ENCODE peak calls at places on chromosomes 3 and 15, in eight cellular contexts. V is adipocyte; I is HCT116; L is neural progenitor cell; P is mammary epithelial cell; U is CD4-positive, alpha-beta memory T cell; F is hepatocyte; M is fibroblast of lung. Z is an unnamed sample.

GRCh38 chr15:99130765-99131440 is 26.0 kb downstream of the SYNM start:
- DNase-seq in V (no peak), I (no peak), L (no peak), P (no peak), U (no peak), F (no peak), M (no peak), Z (no peak)

GRCh38 chr3:1330107-1330506 is 237.3 kb downstream of the CNTN6 start:
- DNase-seq in V (no peak), I (no peak), L (no peak), P (no peak), U (no peak), F (no peak), M (no peak), Z (no peak)

GRCh38 chr15:64288999-64289398 is 67.0 kb downstream of the CSNK1G1 start:
- DNase-seq in V (no peak), I (no peak), L (no peak), P (peak; percentile 37), U (no peak), F (no peak), M (peak; percentile 58), Z (no peak)

GRCh38 chr15:81752149-81752942 is 293.5 kb downstream of the MEX3B start:
- DNase-seq in V (peak; percentile 78), I (no peak), L (peak; percentile 41), P (peak; percentile 34), U (no peak), F (peak; percentile 74), M (peak; percentile 3), Z (peak; percentile 58)

GRCh38 chr3:45644063-45644462 is 45.1 kb upstream of the SACM1L start:
- DNase-seq in V (peak; percentile 82), I (no peak), L (no peak), P (peak; percentile 36), U (no peak), F (no peak), M (peak; percentile 83), Z (no peak)

GRCh38 chr3:23888617-23889228 is 28.1 kb downstream of the NKIRAS1 start:
- DNase-seq in V (peak; percentile 73), I (peak; percentile 33), L (no peak), P (no peak), U (peak; percentile 26), F (peak; percentile 35), M (peak; percentile 34), Z (no peak)

GRCh38 chr3:125017406-125017805 is 38.4 kb downstream of the HEG1 start:
- DNase-seq in V (no peak), I (no peak), L (no peak), P (no peak), U (no peak), F (no peak), M (no peak), Z (no peak)

GRCh38 chr3:13825821-13826220 is 54.0 kb downstream of the WNT7A start:
- DNase-seq in V (no peak), I (no peak), L (no peak), P (no peak), U (no peak), F (no peak), M (no peak), Z (no peak)

GRCh38 chr3:58564456-58565160 is 12.6 kb downstream of the FAM107A start:
- DNase-seq in V (peak; percentile 72), I (no peak), L (no peak), P (peak; percentile 52), U (no peak), F (peak; percentile 40), M (peak; percentile 94), Z (no peak)

GRCh38 chr15:40050788-40051615 is 12.0 kb upstream of the SRP14 start:
- DNase-seq in V (no peak), I (no peak), L (peak; percentile 87), P (no peak), U (no peak), F (no peak), M (peak; percentile 25), Z (no peak)

GRCh38 chr15:25727116-25727515 is 136.0 kb downstream of the ATP10A start:
- DNase-seq in V (no peak), I (no peak), L (no peak), P (no peak), U (no peak), F (no peak), M (no peak), Z (no peak)

GRCh38 chr3:134092231-134092701 is 62.5 kb upstream of the SLCO2A1 start:
- DNase-seq in V (no peak), I (no peak), L (no peak), P (no peak), U (no peak), F (peak; percentile 40), M (peak; percentile 51), Z (no peak)

GRCh38 chr3:95629802-95630201 is 1184.6 kb upstream of the EPHA6 start:
- DNase-seq in V (no peak), I (no peak), L (peak; percentile 50), P (no peak), U (no peak), F (no peak), M (no peak), Z (no peak)

GRCh38 chr3:113214917-113215595 is 3.7 kb downstream of the BOC start:
- DNase-seq in V (peak; percentile 59), I (no peak), L (no peak), P (no peak), U (no peak), F (no peak), M (peak; percentile 63), Z (no peak)

GRCh38 chr3:70982700-70983140 is 600.8 kb downstream of the FOXP1 start:
- DNase-seq in V (peak; percentile 80), I (peak; percentile 71), L (peak; percentile 52), P (peak; percentile 97), U (no peak), F (peak; percentile 69), M (peak; percentile 86), Z (peak; percentile 47)

GRCh38 chr3:182725372-182726251 is 67.7 kb upstream of the ATP11B start:
- DNase-seq in V (peak; percentile 34), I (no peak), L (peak; percentile 76), P (no peak), U (no peak), F (peak; percentile 28), M (peak; percentile 22), Z (no peak)

GRCh38 chr3:101383156-101383575 is 62.8 kb upstream of the IMPG2 start:
- DNase-seq in V (no peak), I (no peak), L (peak; percentile 54), P (no peak), U (no peak), F (peak; percentile 18), M (peak; percentile 29), Z (no peak)

GRCh38 chr15:37142371-37142770 is 42.0 kb upstream of the MEIS2 start:
- DNase-seq in V (no peak), I (no peak), L (no peak), P (peak; percentile 28), U (no peak), F (no peak), M (peak; percentile 13), Z (no peak)

GRCh38 chr3:190366145-190366544 is 21.8 kb upstream of the CLDN16 start:
- DNase-seq in V (peak; percentile 21), I (no peak), L (no peak), P (peak; percentile 72), U (no peak), F (no peak), M (no peak), Z (no peak)

GRCh38 chr15:40857601-40858351 is 13.9 kb downstream of the SPINT1 start:
- DNase-seq in V (peak; percentile 84), I (no peak), L (peak; percentile 72), P (peak; percentile 79), U (peak; percentile 73), F (peak; percentile 89), M (peak; percentile 33), Z (peak; percentile 86)

GRCh38 chr3:108131105-108131794 is 40.4 kb upstream of the CD47 start:
- DNase-seq in V (peak; percentile 78), I (peak; percentile 56), L (no peak), P (peak; percentile 96), U (no peak), F (no peak), M (peak; percentile 93), Z (no peak)

GRCh38 chr15:81015595-81016252 is 15.0 kb downstream of the TLNRD1 start:
- DNase-seq in V (no peak), I (no peak), L (peak; percentile 38), P (no peak), U (no peak), F (no peak), M (no peak), Z (no peak)

GRCh38 chr3:34843479-34843870 is 795.9 kb upstream of the ARPP21 start:
- DNase-seq in V (peak; percentile 37), I (no peak), L (peak; percentile 7), P (no peak), U (no peak), F (no peak), M (peak; percentile 41), Z (no peak)

GRCh38 chr3:53234130-53234840 is 21.5 kb downstream of the TKT start:
- DNase-seq in V (no peak), I (no peak), L (no peak), P (no peak), U (no peak), F (no peak), M (no peak), Z (no peak)

GRCh38 chr15:44265757-44266156 is 22.8 kb upstream of the GOLM2 start:
- DNase-seq in V (no peak), I (no peak), L (no peak), P (no peak), U (no peak), F (no peak), M (no peak), Z (no peak)

GRCh38 chr3:39165518-39165917 is 12.1 kb upstream of the CSRNP1 start:
- DNase-seq in V (no peak), I (no peak), L (no peak), P (no peak), U (no peak), F (no peak), M (no peak), Z (no peak)
- H3K4me1 ChIP-seq in V (peaks cover 20% of the 10 kb centered on the region), I (peaks cover 15% of the 10 kb centered on the region), L (peaks cover 4% of the 10 kb centered on the region), P (peaks cover 18% of the 10 kb centered on the region), U (no peaks in the 10 kb centered on the region), F (no peaks in the 10 kb centered on the region), M (peaks cover 16% of the 10 kb centered on the region), Z (no peaks in the 10 kb centered on the region)

DNA sequence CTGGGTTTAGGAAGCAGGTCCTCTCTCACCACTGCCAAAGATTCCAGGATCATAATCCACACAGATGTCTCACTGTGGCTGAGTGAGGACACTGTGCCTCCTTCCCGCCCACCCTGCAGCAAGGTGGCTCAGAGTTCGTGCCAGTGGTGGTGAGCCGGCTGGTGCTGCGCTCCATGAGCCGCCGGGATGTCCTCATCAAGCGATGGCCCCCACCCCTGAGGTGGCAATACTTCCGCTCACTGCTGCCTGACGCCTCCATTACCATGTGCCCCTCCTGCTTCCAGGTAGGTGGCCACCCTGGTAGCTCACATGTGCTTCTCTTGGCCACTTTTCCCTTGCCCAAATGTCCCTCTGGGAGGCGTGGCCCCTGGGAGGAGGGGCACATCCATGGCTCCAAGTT is 9.0 kb upstream of the RHO start:
- DNase-seq in V (no peak), I (no peak), L (no peak), P (no peak), U (no peak), F (no peak), M (no peak), Z (no peak)
- H3K27me3 ChIP-seq in V (no peaks in the 10 kb centered on the region), I (no peaks in the 10 kb centered on the region), L (no peaks in the 10 kb centered on the region), P (no peaks in the 10 kb centered on the region), U (no peaks in the 10 kb centered on the region), F (no peaks in the 10 kb centered on the region), M (no peaks in the 10 kb centered on the region), Z (no peaks in the 10 kb centered on the region)

GRCh38 chr3:186079925-186080324 is 29.0 kb downstream of the ETV5 start:
- DNase-seq in V (no peak), I (no peak), L (no peak), P (no peak), U (no peak), F (no peak), M (no peak), Z (no peak)
- H3K4me1 ChIP-seq in V (no peaks in the 10 kb centered on the region), I (no peaks in the 10 kb centered on the region), L (peaks cover 25% of the 10 kb centered on the region), P (peaks cover 11% of the 10 kb centered on the region), U (no peaks in the 10 kb centered on the region), F (no peaks in the 10 kb centered on the region), M (no peaks in the 10 kb centered on the region), Z (no peaks in the 10 kb centered on the region)

GRCh38 chr15:68488966-68489365 is 57.0 kb upstream of the ITGA11 start:
- DNase-seq in V (no peak), I (no peak), L (no peak), P (no peak), U (no peak), F (no peak), M (peak; percentile 73), Z (no peak)
- H3K27me3 ChIP-seq in V (no peaks in the 10 kb centered on the region), I (peaks cover 36% of the 10 kb centered on the region), L (no peaks in the 10 kb centered on the region), P (peaks cover 9% of the 10 kb centered on the region), U (no peaks in the 10 kb centered on the region), F (no peaks in the 10 kb centered on the region), M (peaks cover 14% of the 10 kb centered on the region), Z (no peaks in the 10 kb centered on the region)

Z was measured in body of pancreas.